ENCODE peak calls at places on chromosome 1, in ten cellular contexts. L is heart left ventricle; V is heart right ventricle; M is HCT116; J is pancreas; D is caudate nucleus; X is cardiac muscle cell; K is IMR-90; R is CD8-positive, alpha-beta T cell; W is CD4-positive, alpha-beta T cell. B is an unnamed sample.

GRCh38 chr1:240280560-240281322 is 189.1 kb downstream of the FMN2 start:
- DNase-seq in D (no peak), V (no peak), R (no peak), M (no peak), J (no peak), L (no peak), K (peak; percentile 45), X (no peak), W (no peak), B (no peak)

GRCh38 chr1:13543451-13543911 is 29.7 kb upstream of the LRRC38 start:
- DNase-seq in R (no peak), J (no peak), K (no peak), X (no peak), V (peak; percentile 69), L (peak; percentile 51), W (no peak), M (no peak), D (no peak), B (no peak)

GRCh38 chr1:30058966-30059365 is 664.4 kb downstream of the MATN1 start:
- DNase-seq in D (no peak), L (no peak), K (peak; percentile 90), W (no peak), V (no peak), M (peak; percentile 26), X (no peak), J (no peak), R (no peak), B (no peak)

GRCh38 chr1:75554870-75555269 is 56.0 kb downstream of the SLC44A5 start:
- DNase-seq in X (no peak), L (no peak), J (no peak), V (no peak), K (no peak), M (no peak), W (no peak), D (no peak), R (no peak), B (no peak)

GRCh38 chr1:229848762-229849677 is 218.0 kb upstream of the GALNT2 start:
- DNase-seq in K (peak; percentile 26), L (no peak), W (no peak), R (no peak), M (peak; percentile 39), X (peak; percentile 54), J (no peak), V (no peak), D (no peak), B (no peak)

GRCh38 chr1:162276493-162276892 is 100.2 kb downstream of the SPATA46 start:
- DNase-seq in J (no peak), R (no peak), X (peak; percentile 38), D (no peak), M (peak; percentile 26), W (no peak), K (peak; percentile 25), L (no peak), V (no peak), B (no peak)

GRCh38 chr1:162913345-162913744 is 52.4 kb upstream of the CCDC190 start:
- DNase-seq in W (no peak), R (no peak), L (no peak), J (no peak), K (no peak), V (no peak), D (no peak), M (no peak), X (no peak), B (no peak)

GRCh38 chr1:191343816-191344215 is 814.4 kb upstream of the RGS18 start:
- DNase-seq in D (no peak), J (no peak), L (no peak), K (peak; percentile 82), X (no peak), V (no peak), R (no peak), W (no peak), M (no peak), B (no peak)

GRCh38 chr1:3393987-3394920 is 60.2 kb upstream of the ARHGEF16 start:
- DNase-seq in M (no peak), D (peak; percentile 20), J (no peak), R (no peak), X (no peak), W (no peak), K (no peak), V (no peak), L (peak; percentile 35), B (no peak)

GRCh38 chr1:228500901-228501871 is 14.0 kb downstream of the RNF187 start:
- DNase-seq in X (peak; percentile 83), L (peak; percentile 78), W (peak; percentile 81), K (peak; percentile 86), M (peak; percentile 60), J (peak; percentile 87), V (peak; percentile 75), R (peak; percentile 77), D (peak; percentile 77), B (peak; percentile 77)

GRCh38 chr1:151311589-151312331 is 15.5 kb downstream of the PI4KB start:
- DNase-seq in L (peak; percentile 54), X (no peak), K (peak; percentile 100), M (peak; percentile 96), D (peak; percentile 73), J (no peak), R (no peak), W (peak; percentile 54), V (peak; percentile 33), B (peak; percentile 46)

DNA sequence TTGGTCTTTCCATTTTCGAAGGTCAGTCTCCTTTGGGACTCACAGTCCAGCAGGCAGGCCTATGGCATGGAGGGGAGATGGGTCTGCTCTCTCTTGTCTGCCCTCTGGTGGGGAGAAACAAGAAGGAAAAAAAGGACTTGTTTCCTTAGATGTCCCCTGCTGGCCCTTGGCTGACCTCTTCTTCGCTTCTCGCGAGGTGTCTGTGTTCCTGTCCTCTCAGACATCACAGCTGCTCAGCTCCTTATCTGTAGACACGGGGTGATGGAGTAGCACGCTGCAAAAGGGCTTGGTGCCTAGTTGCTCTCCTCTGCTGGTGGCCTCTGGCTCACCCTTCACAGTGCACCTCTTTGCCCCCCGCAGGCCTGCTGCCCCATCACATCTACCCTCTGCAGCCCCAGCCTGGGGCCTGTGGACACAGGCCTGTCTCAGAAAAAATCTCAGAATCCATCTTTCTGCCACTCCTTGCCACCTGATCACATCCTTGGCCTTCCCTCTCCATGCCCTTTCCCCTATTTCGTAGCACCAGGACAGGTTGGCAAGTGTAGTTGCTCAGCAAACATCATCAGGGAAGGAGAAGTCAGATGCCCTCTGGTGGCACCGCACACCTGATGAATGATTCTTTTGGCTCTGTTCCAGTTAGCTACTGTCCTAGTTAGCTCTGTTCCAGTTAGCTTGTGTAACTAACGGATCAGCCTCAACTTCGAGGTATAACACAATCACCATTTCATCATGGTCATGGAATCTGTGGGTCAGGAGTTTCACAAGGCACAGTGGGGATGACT is 18.7 kb upstream of the AK2 start:
- DNase-seq in L (peak; percentile 83), W (no peak), D (peak; percentile 57), R (no peak), J (no peak), M (peak; percentile 90), K (peak; percentile 87), V (peak; percentile 75), X (peak; percentile 91), B (peak; percentile 58)
- H3K27ac ChIP-seq in L (peak overlapping the region; percentile 64), W (no peak overlapping the region), D (peak overlapping the region; percentile 46), R (no peak overlapping the region), J (no peak overlapping the region), M (no peak overlapping the region), K (no peak overlapping the region), V (peak overlapping the region; percentile 45), X (no peak overlapping the region), B (peak overlapping the region; percentile 64)

DNA sequence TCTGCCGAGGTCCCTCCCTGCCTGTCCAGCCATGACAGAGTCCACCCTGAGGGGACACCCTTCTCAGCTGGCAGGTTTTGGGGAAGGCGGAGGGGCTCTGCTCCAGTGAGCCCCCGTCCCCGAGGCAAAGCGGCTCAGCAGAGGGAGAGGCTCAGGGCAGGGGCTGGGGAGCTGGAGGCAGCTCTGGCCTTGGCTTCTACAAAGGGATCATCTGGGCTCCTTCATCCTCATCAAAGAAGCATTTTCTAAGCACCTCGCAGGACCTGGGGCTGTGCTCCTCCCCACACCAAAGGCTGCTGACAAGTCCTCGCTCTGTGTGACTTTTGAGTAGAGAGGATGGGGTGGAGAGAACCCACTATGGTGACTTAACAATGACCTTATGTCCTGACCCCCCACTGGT is 21.0 kb upstream of the CLSTN1 start:
- DNase-seq in W (no peak), V (no peak), K (no peak), J (no peak), D (no peak), M (no peak), R (no peak), X (no peak), L (no peak), B (no peak)
- H3K27ac ChIP-seq in W (no peak overlapping the region), V (peak overlapping the region; percentile 40), K (no peak overlapping the region), J (no peak overlapping the region), D (peak overlapping the region; percentile 88), M (no peak overlapping the region), R (no peak overlapping the region), X (no peak overlapping the region), L (peak overlapping the region; percentile 3), B (no peak overlapping the region)

GRCh38 chr1:183942933-183943693 is 94.4 kb downstream of the COLGALT2 start:
- DNase-seq in K (peak; percentile 98), W (no peak), V (no peak), D (no peak), X (peak; percentile 12), R (no peak), M (peak; percentile 92), J (no peak), L (no peak), B (no peak)

GRCh38 chr1:183945432-183946308 is 91.9 kb downstream of the COLGALT2 start:
- DNase-seq in V (no peak), D (no peak), R (no peak), X (peak; percentile 62), L (no peak), J (no peak), W (no peak), M (no peak), K (no peak), B (no peak)

GRCh38 chr1:183952101-183952500 is 85.4 kb downstream of the COLGALT2 start:
- DNase-seq in D (no peak), V (no peak), J (no peak), M (no peak), W (no peak), L (no peak), X (no peak), R (no peak), K (peak; percentile 24), B (no peak)

GRCh38 chr1:183946309-183946591 is 91.3 kb downstream of the COLGALT2 start:
- DNase-seq in J (no peak), R (no peak), W (no peak), X (no peak), M (no peak), D (no peak), K (no peak), V (no peak), L (no peak), B (no peak)
- H3K27ac ChIP-seq in J (no peak overlapping the region), R (no peak overlapping the region), W (no peak overlapping the region), X (peak overlapping the region; percentile 88), M (no peak overlapping the region), D (no peak overlapping the region), K (no peak overlapping the region), V (no peak overlapping the region), L (no peak overlapping the region), B (no peak overlapping the region)

DNA sequence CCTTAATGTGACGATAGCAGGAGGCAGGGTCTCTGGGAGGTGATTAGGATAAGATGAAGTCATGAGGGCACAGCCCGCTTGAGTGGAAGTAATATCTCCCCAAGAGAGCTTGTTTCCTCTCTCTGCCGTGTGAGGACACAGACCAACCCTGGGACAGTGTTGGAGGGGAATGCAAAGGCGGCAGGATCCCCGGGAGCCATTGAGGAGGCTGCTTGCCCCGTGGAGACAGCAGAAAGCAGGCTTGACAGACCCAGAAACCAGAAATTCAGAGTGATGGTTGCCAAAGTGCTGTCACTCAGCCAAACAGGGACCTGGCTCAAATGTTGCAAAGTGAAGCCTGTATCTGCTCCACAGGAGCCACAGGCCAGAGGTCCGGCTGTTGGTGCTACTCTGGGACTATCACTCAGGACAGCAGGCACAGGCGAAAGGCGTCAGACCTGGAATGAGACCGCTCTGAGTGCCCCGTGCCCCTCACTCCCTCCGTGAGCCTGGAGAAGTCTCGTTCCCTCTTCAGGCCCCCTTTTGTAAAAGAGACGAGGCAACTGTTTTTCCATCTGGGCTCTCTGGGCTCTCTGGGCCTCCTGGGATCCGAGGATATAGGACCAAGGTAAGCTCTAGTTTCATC is 96.6 kb upstream of the VANGL1 start:
- DNase-seq in V (no peak), L (no peak), M (no peak), R (no peak), X (no peak), D (no peak), J (no peak), W (no peak), K (no peak), B (no peak)
- H3K27ac ChIP-seq in V (peak overlapping the region; percentile 23), L (no peak overlapping the region), M (peak overlapping the region; percentile 64), R (no peak overlapping the region), X (peak overlapping the region; percentile 88), D (no peak overlapping the region), J (no peak overlapping the region), W (no peak overlapping the region), K (peak overlapping the region; percentile 80), B (no peak overlapping the region)

B was measured in substantia nigra.